ENCODE peak calls at places on chromosomes 13 and 19, in ten cellular contexts. S is choroid plexus epithelial cell; Z is EL; E is NCI-H1436; L is stimulated activated CD4-positive, alpha-beta T cell treated with anti-CD3 and anti-CD28 coated beads, Interleukin-1b, Interleukin-23, amount 100 ng/mL, for 48 hours; V is T-helper 2 cell; W is nucleus accumbens; T is aorta; Q is NCI-H1930; B is EH. X is an unnamed sample.

GRCh38 chr13:28820099-28821051 is at the start of gene MTUS2:
- DNase-seq in S (peak; percentile 8), Z (no peak), E (no peak), L (no peak), V (peak; percentile 12), W (peak; percentile 30), T (peak; percentile 44), Q (peak; percentile 42), B (no peak), X (no peak)

GRCh38 chr19:33405491-33406461 is 32.3 kb downstream of the CEBPG start:
- DNase-seq in S (no peak), Z (no peak), E (no peak), L (no peak), V (peak; percentile 10), W (peak; percentile 52), T (peak; percentile 53), Q (no peak), B (no peak), X (no peak)

GRCh38 chr19:10805758-10806247 is 30.2 kb downstream of the TMED1 start:
- DNase-seq in S (no peak), Z (no peak), E (no peak), L (no peak), V (no peak), W (no peak), T (no peak), Q (no peak), B (no peak), X (no peak)

GRCh38 chr13:76798037-76798436 is 88.2 kb downstream of the KCTD12 start:
- DNase-seq in S (no peak), Z (no peak), E (peak; percentile 13), L (no peak), V (no peak), W (no peak), T (no peak), Q (no peak), B (no peak), X (no peak)

GRCh38 chr19:44092108-44092507 is 2.1 kb upstream of the ZNF224 start:
- DNase-seq in S (no peak), Z (no peak), E (no peak), L (no peak), V (no peak), W (no peak), T (no peak), Q (no peak), B (no peak), X (no peak)

GRCh38 chr13:109665781-109666249 is 120.6 kb downstream of the IRS2 start:
- DNase-seq in S (no peak), Z (no peak), E (no peak), L (no peak), V (no peak), W (no peak), T (no peak), Q (no peak), B (no peak), X (no peak)

GRCh38 chr13:23985846-23986245 is 88.5 kb upstream of the C1QTNF9B start:
- DNase-seq in S (peak; percentile 11), Z (no peak), E (no peak), L (no peak), V (no peak), W (no peak), T (no peak), Q (no peak), B (no peak), X (no peak)

GRCh38 chr13:61954092-61954491 is 538.4 kb upstream of the PCDH20 start:
- DNase-seq in S (peak; percentile 40), Z (no peak), E (no peak), L (no peak), V (no peak), W (no peak), T (no peak), Q (peak; percentile 20), B (no peak), X (no peak)

GRCh38 chr13:50274181-50274580 is 258.9 kb downstream of the KCNRG start:
- DNase-seq in S (no peak), Z (no peak), E (no peak), L (no peak), V (no peak), W (no peak), T (no peak), Q (no peak), B (no peak), X (no peak)

GRCh38 chr19:39405261-39405912 is 1.3 kb upstream of the ZFP36 start:
- DNase-seq in S (no peak), Z (no peak), E (no peak), L (no peak), V (no peak), W (no peak), T (no peak), Q (no peak), B (no peak), X (peak; percentile 53)

GRCh38 chr19:58559275-58560006 is 1.0 kb upstream of the UBE2M start:
- DNase-seq in S (peak; percentile 94), Z (peak; percentile 93), E (no peak), L (peak; percentile 84), V (peak; percentile 78), W (no peak), T (peak; percentile 96), Q (no peak), B (peak; percentile 94), X (peak; percentile 69)

X was measured in CD8-positive, alpha-beta memory T cell.